ENCODE peak calls at places on chromosomes 7 and 10, in five cellular contexts. One of them, this sample, is unnamed.

GRCh38 chr10:89702121-89702480 is 711 bp downstream of the KIF20B start:
- DNase-seq in substantia nigra: no peak
- DNase-seq in A549: peak
- DNase-seq in cardiac muscle cell: no peak
- DNase-seq in psoas muscle: no peak
- DNase-seq in this sample: no peak

GRCh38 chr7:45890902-45891461 is 2.7 kb downstream of the IGFBP1 start:
- DNase-seq in cardiac muscle cell: peak
- DNase-seq in psoas muscle: no peak
- DNase-seq in A549: no peak
- DNase-seq in substantia nigra: no peak
- DNase-seq in this sample: no peak

GRCh38 chr10:6973904-6974303 is 393.8 kb upstream of the PRKCQ start:
- DNase-seq in psoas muscle: no peak
- DNase-seq in cardiac muscle cell: no peak
- DNase-seq in A549: no peak
- DNase-seq in substantia nigra: no peak
- DNase-seq in this sample: no peak

GRCh38 chr7:134902058-134902457 is 84.2 kb upstream of the AGBL3 start:
- DNase-seq in psoas muscle: no peak
- DNase-seq in A549: no peak
- DNase-seq in cardiac muscle cell: peak
- DNase-seq in substantia nigra: no peak
- DNase-seq in this sample: no peak

GRCh38 chr7:2589341-2589740 is 30.6 kb downstream of the IQCE start:
- DNase-seq in A549: no peak
- DNase-seq in substantia nigra: no peak
- DNase-seq in psoas muscle: no peak
- DNase-seq in cardiac muscle cell: no peak
- DNase-seq in this sample: no peak

GRCh38 chr10:52994370-52994769 is 221.8 kb upstream of the MBL2 start:
- DNase-seq in psoas muscle: no peak
- DNase-seq in substantia nigra: no peak
- DNase-seq in cardiac muscle cell: no peak
- DNase-seq in A549: no peak
- DNase-seq in this sample: no peak

GRCh38 chr10:80697926-80698325 is 160.2 kb downstream of the SH2D4B start:
- DNase-seq in substantia nigra: no peak
- DNase-seq in A549: no peak
- DNase-seq in cardiac muscle cell: no peak
- DNase-seq in psoas muscle: no peak
- DNase-seq in this sample: no peak

GRCh38 chr10:107336061-107336460 is 171.6 kb upstream of the SORCS1 start:
- DNase-seq in substantia nigra: no peak
- DNase-seq in A549: no peak
- DNase-seq in psoas muscle: no peak
- DNase-seq in cardiac muscle cell: no peak
- DNase-seq in this sample: no peak

GRCh38 chr7:105776068-105776790 is 100.2 kb downstream of the ATXN7L1 start:
- DNase-seq in cardiac muscle cell: peak
- DNase-seq in A549: peak
- DNase-seq in psoas muscle: peak
- DNase-seq in substantia nigra: no peak
- DNase-seq in this sample: no peak

GRCh38 chr10:84820596-84820995 is 492.2 kb downstream of the CCSER2 start:
- DNase-seq in cardiac muscle cell: no peak
- DNase-seq in substantia nigra: no peak
- DNase-seq in psoas muscle: no peak
- DNase-seq in A549: no peak
- DNase-seq in this sample: no peak

GRCh38 chr10:86880971-86881370 is 76.4 kb downstream of the MMRN2 start:
- DNase-seq in psoas muscle: no peak
- DNase-seq in substantia nigra: no peak
- DNase-seq in cardiac muscle cell: no peak
- DNase-seq in A549: no peak
- DNase-seq in this sample: no peak

GRCh38 chr10:87818505-87819273 is 663 bp upstream of the ATAD1 start:
- DNase-seq in cardiac muscle cell: peak
- DNase-seq in substantia nigra: no peak
- DNase-seq in psoas muscle: no peak
- DNase-seq in A549: peak
- DNase-seq in this sample: no peak

GRCh38 chr7:64562621-64563275 is at the start of gene ZNF680:
- DNase-seq in psoas muscle: peak
- DNase-seq in A549: peak
- DNase-seq in cardiac muscle cell: peak
- DNase-seq in substantia nigra: peak
- DNase-seq in this sample: peak

GRCh38 chr10:94294168-94294567 is 68.6 kb downstream of the NOC3L start:
- DNase-seq in cardiac muscle cell: no peak
- DNase-seq in psoas muscle: no peak
- DNase-seq in substantia nigra: no peak
- DNase-seq in A549: no peak
- DNase-seq in this sample: no peak

GRCh38 chr7:92851732-92852131 is 15.4 kb upstream of the CDK6 start:
- DNase-seq in cardiac muscle cell: no peak
- DNase-seq in psoas muscle: no peak
- DNase-seq in substantia nigra: no peak
- DNase-seq in A549: no peak
- DNase-seq in this sample: no peak

GRCh38 chr7:35908305-35909223 is 107.7 kb downstream of the SEPTIN7 start:
- DNase-seq in substantia nigra: no peak
- DNase-seq in cardiac muscle cell: peak
- DNase-seq in A549: no peak
- DNase-seq in psoas muscle: peak
- DNase-seq in this sample: no peak

GRCh38 chr7:20200361-20200760 is 16.8 kb downstream of the MACC1 start:
- DNase-seq in psoas muscle: no peak
- DNase-seq in cardiac muscle cell: no peak
- DNase-seq in substantia nigra: no peak
- DNase-seq in A549: no peak
- DNase-seq in this sample: no peak

GRCh38 chr10:35637456-35637855 is 4.6 kb downstream of the FZD8 start:
- DNase-seq in substantia nigra: no peak
- DNase-seq in A549: no peak
- DNase-seq in cardiac muscle cell: peak
- DNase-seq in psoas muscle: no peak
- DNase-seq in this sample: no peak

GRCh38 chr10:35638116-35638515 is 4.0 kb downstream of the FZD8 start:
- DNase-seq in A549: no peak
- DNase-seq in cardiac muscle cell: no peak
- DNase-seq in psoas muscle: no peak
- DNase-seq in substantia nigra: no peak
- DNase-seq in this sample: no peak

GRCh38 chr10:35635576-35635975 is 6.5 kb downstream of the FZD8 start:
- DNase-seq in cardiac muscle cell: peak
- DNase-seq in substantia nigra: no peak
- DNase-seq in A549: peak
- DNase-seq in psoas muscle: no peak
- DNase-seq in this sample: no peak

GRCh38 chr10:35639021-35639521 is 3.0 kb downstream of the FZD8 start:
- DNase-seq in psoas muscle: no peak
- DNase-seq in cardiac muscle cell: no peak
- DNase-seq in A549: no peak
- DNase-seq in substantia nigra: no peak
- DNase-seq in this sample: no peak

GRCh38 chr10:35636942-35637341 is 5.2 kb downstream of the FZD8 start:
- DNase-seq in cardiac muscle cell: no peak
- DNase-seq in A549: no peak
- DNase-seq in psoas muscle: no peak
- DNase-seq in substantia nigra: no peak
- DNase-seq in this sample: no peak
- H3K27ac ChIP-seq in cardiac muscle cell: no peak
- H3K27ac ChIP-seq in A549: no peak
- H3K27ac ChIP-seq in psoas muscle: no peak
- H3K27ac ChIP-seq in substantia nigra: no peak
- H3K27ac ChIP-seq in this sample: no peak

GRCh38 chr10:131961777-131962450 is 19.8 kb downstream of the BNIP3 start:
- DNase-seq in A549: no peak
- DNase-seq in substantia nigra: no peak
- DNase-seq in cardiac muscle cell: no peak
- DNase-seq in psoas muscle: no peak
- DNase-seq in this sample: no peak
- H3K27ac ChIP-seq in A549: no peak
- H3K27ac ChIP-seq in substantia nigra: peak
- H3K27ac ChIP-seq in cardiac muscle cell: no peak
- H3K27ac ChIP-seq in psoas muscle: peak
- H3K27ac ChIP-seq in this sample: no peak

DNA sequence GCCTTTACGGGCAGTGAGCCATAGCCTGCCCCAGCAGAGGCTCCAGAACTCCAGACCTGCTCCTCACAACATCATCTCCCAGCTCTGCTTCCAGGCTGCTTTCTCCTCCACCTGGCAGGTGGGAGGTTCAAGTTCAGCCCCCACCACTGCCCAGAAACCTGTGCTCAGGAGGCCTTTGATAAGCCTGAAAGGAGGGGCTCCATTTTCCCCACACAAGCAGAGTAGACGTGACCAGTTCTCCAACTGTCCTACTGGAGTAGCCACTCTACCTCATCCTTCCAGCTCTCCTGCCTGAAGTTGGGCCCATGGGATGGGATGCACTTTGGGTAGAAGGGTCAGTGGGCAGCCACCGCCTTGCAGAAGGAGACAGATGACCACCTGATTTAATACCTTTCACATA is 53.3 kb downstream of the HSPA12A start:
- DNase-seq in psoas muscle: no peak
- DNase-seq in cardiac muscle cell: no peak
- DNase-seq in substantia nigra: no peak
- DNase-seq in A549: no peak
- DNase-seq in this sample: no peak
- H3K27ac ChIP-seq in psoas muscle: peak
- H3K27ac ChIP-seq in cardiac muscle cell: peak
- H3K27ac ChIP-seq in substantia nigra: no peak
- H3K27ac ChIP-seq in A549: no peak
- H3K27ac ChIP-seq in this sample: no peak

GRCh38 chr10:15824498-15824897 is 35.8 kb downstream of the MINDY3 start:
- DNase-seq in psoas muscle: no peak
- DNase-seq in cardiac muscle cell: peak
- DNase-seq in A549: peak
- DNase-seq in substantia nigra: no peak
- DNase-seq in this sample: no peak

GRCh38 chr10:15815242-15815885 is 44.9 kb downstream of the MINDY3 start:
- DNase-seq in substantia nigra: no peak
- DNase-seq in cardiac muscle cell: no peak
- DNase-seq in A549: no peak
- DNase-seq in psoas muscle: no peak
- DNase-seq in this sample: no peak

GRCh38 chr10:15817407-15818046 is 42.8 kb downstream of the MINDY3 start:
- DNase-seq in A549: no peak
- DNase-seq in substantia nigra: no peak
- DNase-seq in psoas muscle: no peak
- DNase-seq in cardiac muscle cell: peak
- DNase-seq in this sample: no peak

DNA sequence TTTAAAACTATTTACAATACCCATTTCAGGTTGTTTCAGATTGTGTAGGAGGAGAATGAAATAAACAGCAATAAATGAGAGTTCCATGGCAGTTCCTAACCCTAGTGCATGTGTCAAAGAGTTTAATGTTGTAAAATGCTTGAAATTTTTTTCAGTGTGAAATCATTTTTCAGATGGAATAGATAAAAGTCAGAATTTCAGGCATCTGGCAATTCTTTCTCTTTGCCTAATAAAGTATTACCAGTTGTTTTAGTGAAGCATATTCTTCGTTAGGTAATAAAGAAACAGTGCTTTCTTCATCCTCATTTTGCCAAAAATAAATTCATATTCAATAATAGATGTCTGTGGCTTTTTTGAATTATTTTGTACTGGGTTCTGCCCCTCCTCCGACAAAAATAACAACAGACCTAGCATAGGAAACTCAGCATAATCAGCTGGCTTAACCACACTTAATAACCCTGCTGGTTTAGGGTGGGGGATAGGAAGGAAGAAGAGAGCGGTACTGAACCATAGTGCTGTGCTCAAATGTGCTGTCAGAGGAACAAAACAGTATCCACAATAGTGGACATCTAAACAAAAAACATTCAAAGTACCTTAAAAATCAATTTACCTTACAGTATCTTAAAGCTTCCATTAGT is 39.1 kb downstream of the MINDY3 start:
- DNase-seq in substantia nigra: no peak
- DNase-seq in cardiac muscle cell: no peak
- DNase-seq in psoas muscle: no peak
- DNase-seq in A549: no peak
- DNase-seq in this sample: no peak
- H3K27ac ChIP-seq in substantia nigra: no peak
- H3K27ac ChIP-seq in cardiac muscle cell: no peak
- H3K27ac ChIP-seq in psoas muscle: no peak
- H3K27ac ChIP-seq in A549: no peak
- H3K27ac ChIP-seq in this sample: no peak

GRCh38 chr10:73908853-73909611 is 1.9 kb upstream of the PLAU start:
- DNase-seq in substantia nigra: no peak
- DNase-seq in A549: peak
- DNase-seq in cardiac muscle cell: peak
- DNase-seq in psoas muscle: no peak
- DNase-seq in this sample: peak
- H3K27ac ChIP-seq in substantia nigra: no peak
- H3K27ac ChIP-seq in A549: peak
- H3K27ac ChIP-seq in cardiac muscle cell: no peak
- H3K27ac ChIP-seq in psoas muscle: peak
- H3K27ac ChIP-seq in this sample: peak

GRCh38 chr7:125390866-125391265 is 461.2 kb upstream of the POT1 start:
- DNase-seq in A549: no peak
- DNase-seq in substantia nigra: no peak
- DNase-seq in cardiac muscle cell: no peak
- DNase-seq in psoas muscle: no peak
- DNase-seq in this sample: no peak

GRCh38 chr7:125396466-125397151 is 467.0 kb upstream of the POT1 start:
- DNase-seq in substantia nigra: no peak
- DNase-seq in A549: no peak
- DNase-seq in psoas muscle: no peak
- DNase-seq in cardiac muscle cell: no peak
- DNase-seq in this sample: no peak

GRCh38 chr7:125386211-125386610 is 456.6 kb upstream of the POT1 start:
- DNase-seq in cardiac muscle cell: no peak
- DNase-seq in substantia nigra: no peak
- DNase-seq in psoas muscle: no peak
- DNase-seq in A549: no peak
- DNase-seq in this sample: no peak

GRCh38 chr7:125391921-125392320 is 462.3 kb upstream of the POT1 start:
- DNase-seq in substantia nigra: no peak
- DNase-seq in A549: no peak
- DNase-seq in psoas muscle: no peak
- DNase-seq in cardiac muscle cell: no peak
- DNase-seq in this sample: no peak
- H3K27ac ChIP-seq in substantia nigra: no peak
- H3K27ac ChIP-seq in A549: no peak
- H3K27ac ChIP-seq in psoas muscle: no peak
- H3K27ac ChIP-seq in cardiac muscle cell: no peak
- H3K27ac ChIP-seq in this sample: no peak

GRCh38 chr10:72218756-72219155 is 2.7 kb upstream of the ASCC1 start:
- DNase-seq in psoas muscle: no peak
- DNase-seq in cardiac muscle cell: no peak
- DNase-seq in substantia nigra: no peak
- DNase-seq in A549: no peak
- DNase-seq in this sample: no peak
- H3K27ac ChIP-seq in psoas muscle: peak
- H3K27ac ChIP-seq in cardiac muscle cell: peak
- H3K27ac ChIP-seq in substantia nigra: peak
- H3K27ac ChIP-seq in A549: peak
- H3K27ac ChIP-seq in this sample: peak

This sample was measured in epithelial cell of prostate.